ENCODE peak calls at places on chromosomes 7 and 10, in nine cellular contexts. L, H, O, K, R, S, Z, W and P are unnamed samples.

GRCh38 chr7:128810473-128810872 is 18.7 kb downstream of the CCDC136 start:
- DNase-seq in K (no peak), W (no peak), Z (no peak), H (no peak), S (no peak), R (no peak), L (no peak), O (no peak), P (no peak)

GRCh38 chr7:17680026-17680425 is 260.3 kb downstream of the SNX13 start:
- DNase-seq in S (no peak), H (no peak), R (no peak), O (no peak), K (peak; percentile 95), Z (no peak), W (no peak), L (no peak), P (no peak)

GRCh38 chr10:80535671-80536360 is 1.9 kb upstream of the SH2D4B start:
- DNase-seq in W (peak; percentile 29), S (peak; percentile 82), H (no peak), R (no peak), Z (peak; percentile 85), L (no peak), O (peak; percentile 87), K (peak; percentile 5), P (peak; percentile 71)

GRCh38 chr7:2099036-2099957 is 133.4 kb downstream of the MAD1L1 start:
- DNase-seq in Z (peak; percentile 53), O (no peak), H (no peak), K (peak; percentile 54), R (no peak), L (no peak), S (no peak), W (no peak), P (no peak)

GRCh38 chr10:28679941-28680752 is 2.8 kb downstream of the BAMBI start:
- DNase-seq in H (no peak), S (no peak), K (peak; percentile 11), R (no peak), L (no peak), Z (peak; percentile 25), O (no peak), W (no peak), P (no peak)

GRCh38 chr7:122544463-122544862 is 154.5 kb downstream of the RNF133 start:
- DNase-seq in H (no peak), L (no peak), W (no peak), S (no peak), K (no peak), Z (no peak), R (no peak), O (no peak), P (no peak)

GRCh38 chr10:23172846-23173548 is 19.1 kb upstream of the PTF1A start:
- DNase-seq in R (no peak), Z (no peak), K (no peak), O (no peak), W (peak; percentile 42), H (no peak), L (no peak), S (no peak), P (no peak)

GRCh38 chr10:103840747-103841085 is 14.7 kb downstream of the SH3PXD2A start:
- DNase-seq in W (no peak), R (no peak), Z (no peak), H (no peak), L (no peak), S (no peak), K (no peak), O (no peak), P (no peak)

GRCh38 chr10:127293640-127294039 is 97.2 kb upstream of the INSYN2A start:
- DNase-seq in L (peak; percentile 5), H (no peak), R (no peak), S (no peak), K (no peak), O (no peak), Z (peak; percentile 80), W (no peak), P (peak; percentile 60)

GRCh38 chr7:158028290-158028941 is 559.2 kb downstream of the PTPRN2 start:
- DNase-seq in Z (no peak), L (no peak), H (no peak), O (no peak), R (no peak), S (no peak), K (no peak), W (no peak), P (no peak)

GRCh38 chr7:7498881-7499280 is 36.8 kb downstream of the COL28A1 start:
- DNase-seq in Z (no peak), R (no peak), S (no peak), O (no peak), W (no peak), L (no peak), K (no peak), H (no peak), P (no peak)

GRCh38 chr7:9124320-9124719 is 690.9 kb downstream of the NXPH1 start:
- DNase-seq in L (no peak), S (no peak), H (no peak), R (no peak), O (no peak), Z (no peak), K (no peak), W (no peak), P (no peak)

GRCh38 chr7:13724631-13725566 is 264.6 kb downstream of the ETV1 start:
- DNase-seq in K (no peak), W (no peak), S (no peak), R (no peak), L (no peak), O (no peak), Z (no peak), H (no peak), P (no peak)

GRCh38 chr10:36488579-36488978 is 636.8 kb upstream of the ANKRD30A start:
- DNase-seq in K (no peak), W (no peak), L (no peak), Z (no peak), R (no peak), S (no peak), O (no peak), H (no peak), P (no peak)

GRCh38 chr10:103307594-103307993 is 30.7 kb downstream of the INA start:
- DNase-seq in K (no peak), O (no peak), R (no peak), H (no peak), Z (no peak), S (no peak), W (no peak), L (no peak), P (no peak)

GRCh38 chr10:72981882-72982529 is 27.4 kb upstream of the PLA2G12B start:
- DNase-seq in W (no peak), H (no peak), Z (no peak), R (no peak), K (no peak), S (no peak), O (no peak), L (no peak), P (no peak)

GRCh38 chr10:93288679-93289634 is 193.2 kb downstream of the MYOF start:
- DNase-seq in S (peak; percentile 27), W (peak; percentile 71), R (peak; percentile 72), O (peak; percentile 64), L (peak; percentile 77), K (peak; percentile 97), Z (peak; percentile 66), H (peak; percentile 60), P (peak; percentile 24)

GRCh38 chr7:138670594-138670993 is 30.6 kb downstream of the SVOPL start:
- DNase-seq in L (no peak), O (no peak), Z (no peak), W (no peak), R (no peak), K (no peak), H (no peak), S (no peak), P (no peak)

GRCh38 chr7:26948617-26949118 is 84.3 kb upstream of the SKAP2 start:
- DNase-seq in S (no peak), H (no peak), Z (no peak), W (no peak), L (no peak), K (no peak), O (no peak), R (no peak), P (no peak)

GRCh38 chr10:45514283-45515270 is 140.6 kb downstream of the ALOX5 start:
- DNase-seq in Z (no peak), O (no peak), K (peak; percentile 12), L (no peak), S (no peak), H (no peak), W (no peak), R (no peak), P (no peak)

GRCh38 chr10:114261116-114261515 is 22.1 kb downstream of the VWA2 start:
- DNase-seq in R (no peak), S (no peak), K (peak; percentile 70), W (no peak), H (no peak), Z (no peak), L (peak; percentile 49), O (no peak), P (no peak)

GRCh38 chr10:78914502-78915330 is 154.1 kb upstream of the ZMIZ1 start:
- DNase-seq in O (peak; percentile 80), Z (no peak), L (no peak), S (no peak), H (no peak), W (no peak), K (peak; percentile 25), R (no peak), P (no peak)
- TF ChIP-seq CTCF in O (no peak), Z (no peak), L (no peak), S (no peak), H (no peak), W (no peak), K (no peak), R (no peak), P (no peak)

DNA sequence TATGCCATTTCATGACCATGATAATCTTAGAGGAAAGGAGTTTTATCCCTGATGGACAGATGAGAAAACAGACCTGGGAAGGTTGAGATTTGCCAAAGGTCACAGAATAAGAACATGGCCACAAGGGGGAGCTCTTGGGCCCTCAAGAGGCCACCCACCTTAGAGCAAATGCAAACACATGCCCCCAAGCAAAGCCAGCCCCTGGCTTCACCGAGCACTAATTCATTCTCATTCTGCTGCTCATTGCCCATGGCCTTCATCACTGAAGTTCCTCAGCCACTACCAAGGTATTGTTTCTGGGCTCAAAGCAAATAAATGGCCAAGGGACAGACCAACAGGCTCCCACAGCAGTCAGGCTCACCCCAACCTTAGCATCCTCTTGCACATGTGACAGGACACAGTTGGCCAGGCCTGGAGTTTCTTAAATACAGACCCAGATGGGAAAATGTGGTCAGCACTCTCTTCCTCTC is 44.2 kb downstream of the PDLIM1 start:
- DNase-seq in K (peak; percentile 87), W (peak; percentile 61), R (peak; percentile 74), L (peak; percentile 56), O (peak; percentile 78), Z (peak; percentile 88), S (peak; percentile 60), H (no peak), P (peak; percentile 50)
- TF ChIP-seq CTCF in K (peak; percentile 76), W (peak; percentile 87), R (peak; percentile 89), L (peak; percentile 82), O (peak; percentile 82), Z (peak; percentile 80), S (peak; percentile 78), H (peak; percentile 95), P (peak; percentile 79)

GRCh38 chr7:49229246-49229645 is 304.9 kb downstream of the CDC14C start:
- DNase-seq in L (no peak), O (no peak), Z (no peak), K (no peak), W (no peak), S (no peak), R (no peak), H (no peak), P (no peak)
- TF ChIP-seq CTCF in L (no peak), O (no peak), Z (no peak), K (no peak), W (no peak), S (no peak), R (no peak), H (no peak), P (no peak)

GRCh38 chr7:151056286-151057037 is 1.2 kb downstream of the CDK5 start:
- DNase-seq in K (no peak), Z (no peak), L (no peak), W (no peak), R (no peak), H (no peak), S (no peak), O (no peak), P (no peak)
- TF ChIP-seq CTCF in K (no peak), Z (no peak), L (no peak), W (peak; percentile 30), R (peak; percentile 16), H (no peak), S (no peak), O (no peak), P (no peak)